ENCODE peak calls at places on chromosomes 12 and 14, in nine cellular contexts. One of them, this sample, is unnamed.

GRCh38 chr12:124279846-124280360 is 15.0 kb upstream of the RFLNA start:
- DNase-seq in HCEC 1CT: no peak
- DNase-seq in activated CD4-positive, alpha-beta T cell treated with anti-CD3 and anti-CD28 coated beads, Interleukin-2, amount 50 U/mL, for 1 hour: no peak
- DNase-seq in mesothelial cell of epicardium: no peak
- DNase-seq in CD4-positive, CD25-positive, alpha-beta regulatory T cell: no peak
- DNase-seq in KG1: no peak
- DNase-seq in NCI-H460: no peak
- DNase-seq in A673: no peak
- DNase-seq in cardiac fibroblast: peak; percentile 36
- DNase-seq in this sample: no peak

GRCh38 chr12:103800252-103800771 is 40.7 kb downstream of the NT5DC3 start:
- DNase-seq in NCI-H460: no peak
- DNase-seq in HCEC 1CT: no peak
- DNase-seq in KG1: no peak
- DNase-seq in activated CD4-positive, alpha-beta T cell treated with anti-CD3 and anti-CD28 coated beads, Interleukin-2, amount 50 U/mL, for 1 hour: no peak
- DNase-seq in A673: peak; percentile 84
- DNase-seq in mesothelial cell of epicardium: no peak
- DNase-seq in cardiac fibroblast: peak; percentile 86
- DNase-seq in CD4-positive, CD25-positive, alpha-beta regulatory T cell: no peak
- DNase-seq in this sample: no peak

GRCh38 chr14:88364710-88365413 is 20.6 kb upstream of the SPATA7 start:
- DNase-seq in KG1: no peak
- DNase-seq in cardiac fibroblast: no peak
- DNase-seq in CD4-positive, CD25-positive, alpha-beta regulatory T cell: no peak
- DNase-seq in A673: no peak
- DNase-seq in HCEC 1CT: no peak
- DNase-seq in mesothelial cell of epicardium: no peak
- DNase-seq in NCI-H460: no peak
- DNase-seq in activated CD4-positive, alpha-beta T cell treated with anti-CD3 and anti-CD28 coated beads, Interleukin-2, amount 50 U/mL, for 1 hour: no peak
- DNase-seq in this sample: no peak

GRCh38 chr14:52013984-52014600 is 24.7 kb downstream of the RTRAF start:
- DNase-seq in KG1: no peak
- DNase-seq in NCI-H460: no peak
- DNase-seq in CD4-positive, CD25-positive, alpha-beta regulatory T cell: no peak
- DNase-seq in A673: peak; percentile 49
- DNase-seq in activated CD4-positive, alpha-beta T cell treated with anti-CD3 and anti-CD28 coated beads, Interleukin-2, amount 50 U/mL, for 1 hour: no peak
- DNase-seq in mesothelial cell of epicardium: no peak
- DNase-seq in HCEC 1CT: no peak
- DNase-seq in cardiac fibroblast: no peak
- DNase-seq in this sample: no peak

GRCh38 chr12:112007945-112008344 is 5.0 kb downstream of the TMEM116 start:
- DNase-seq in activated CD4-positive, alpha-beta T cell treated with anti-CD3 and anti-CD28 coated beads, Interleukin-2, amount 50 U/mL, for 1 hour: no peak
- DNase-seq in KG1: no peak
- DNase-seq in A673: no peak
- DNase-seq in mesothelial cell of epicardium: no peak
- DNase-seq in NCI-H460: no peak
- DNase-seq in HCEC 1CT: no peak
- DNase-seq in cardiac fibroblast: no peak
- DNase-seq in CD4-positive, CD25-positive, alpha-beta regulatory T cell: no peak
- DNase-seq in this sample: no peak

GRCh38 chr12:59736786-59737185 is 141.0 kb downstream of the SLC16A7 start:
- DNase-seq in activated CD4-positive, alpha-beta T cell treated with anti-CD3 and anti-CD28 coated beads, Interleukin-2, amount 50 U/mL, for 1 hour: no peak
- DNase-seq in HCEC 1CT: peak; percentile 92
- DNase-seq in mesothelial cell of epicardium: no peak
- DNase-seq in cardiac fibroblast: peak; percentile 58
- DNase-seq in KG1: no peak
- DNase-seq in CD4-positive, CD25-positive, alpha-beta regulatory T cell: no peak
- DNase-seq in NCI-H460: peak; percentile 7
- DNase-seq in A673: peak; percentile 4
- DNase-seq in this sample: peak; percentile 10

GRCh38 chr14:68283378-68284123 is 464.0 kb downstream of the RAD51B start:
- DNase-seq in A673: no peak
- DNase-seq in mesothelial cell of epicardium: no peak
- DNase-seq in CD4-positive, CD25-positive, alpha-beta regulatory T cell: peak; percentile 16
- DNase-seq in HCEC 1CT: no peak
- DNase-seq in activated CD4-positive, alpha-beta T cell treated with anti-CD3 and anti-CD28 coated beads, Interleukin-2, amount 50 U/mL, for 1 hour: peak; percentile 58
- DNase-seq in NCI-H460: no peak
- DNase-seq in KG1: no peak
- DNase-seq in cardiac fibroblast: no peak
- DNase-seq in this sample: no peak

GRCh38 chr14:50395448-50395847 is 1.2 kb downstream of the CDKL1 start:
- DNase-seq in CD4-positive, CD25-positive, alpha-beta regulatory T cell: no peak
- DNase-seq in A673: peak; percentile 7
- DNase-seq in HCEC 1CT: peak; percentile 7
- DNase-seq in activated CD4-positive, alpha-beta T cell treated with anti-CD3 and anti-CD28 coated beads, Interleukin-2, amount 50 U/mL, for 1 hour: no peak
- DNase-seq in NCI-H460: no peak
- DNase-seq in KG1: no peak
- DNase-seq in mesothelial cell of epicardium: no peak
- DNase-seq in cardiac fibroblast: no peak
- DNase-seq in this sample: no peak

GRCh38 chr12:33581613-33582122 is 142.0 kb upstream of the SYT10 start:
- DNase-seq in KG1: no peak
- DNase-seq in mesothelial cell of epicardium: no peak
- DNase-seq in activated CD4-positive, alpha-beta T cell treated with anti-CD3 and anti-CD28 coated beads, Interleukin-2, amount 50 U/mL, for 1 hour: no peak
- DNase-seq in HCEC 1CT: no peak
- DNase-seq in CD4-positive, CD25-positive, alpha-beta regulatory T cell: no peak
- DNase-seq in cardiac fibroblast: no peak
- DNase-seq in A673: no peak
- DNase-seq in NCI-H460: no peak
- DNase-seq in this sample: no peak

GRCh38 chr14:67187826-67188225 is 1.4 kb upstream of the GARIN2 start:
- DNase-seq in HCEC 1CT: peak; percentile 58
- DNase-seq in KG1: no peak
- DNase-seq in mesothelial cell of epicardium: no peak
- DNase-seq in A673: no peak
- DNase-seq in activated CD4-positive, alpha-beta T cell treated with anti-CD3 and anti-CD28 coated beads, Interleukin-2, amount 50 U/mL, for 1 hour: no peak
- DNase-seq in CD4-positive, CD25-positive, alpha-beta regulatory T cell: no peak
- DNase-seq in cardiac fibroblast: peak; percentile 32
- DNase-seq in NCI-H460: no peak
- DNase-seq in this sample: peak; percentile 94

GRCh38 chr12:121441555-121441954 is 41.6 kb downstream of the RNF34 start:
- DNase-seq in NCI-H460: no peak
- DNase-seq in HCEC 1CT: no peak
- DNase-seq in CD4-positive, CD25-positive, alpha-beta regulatory T cell: no peak
- DNase-seq in A673: peak; percentile 28
- DNase-seq in mesothelial cell of epicardium: no peak
- DNase-seq in KG1: no peak
- DNase-seq in activated CD4-positive, alpha-beta T cell treated with anti-CD3 and anti-CD28 coated beads, Interleukin-2, amount 50 U/mL, for 1 hour: no peak
- DNase-seq in cardiac fibroblast: no peak
- DNase-seq in this sample: no peak

GRCh38 chr12:50506753-50507473 is 2.1 kb downstream of the DIP2B start:
- DNase-seq in mesothelial cell of epicardium: no peak
- DNase-seq in A673: no peak
- DNase-seq in HCEC 1CT: no peak
- DNase-seq in activated CD4-positive, alpha-beta T cell treated with anti-CD3 and anti-CD28 coated beads, Interleukin-2, amount 50 U/mL, for 1 hour: no peak
- DNase-seq in cardiac fibroblast: peak; percentile 43
- DNase-seq in CD4-positive, CD25-positive, alpha-beta regulatory T cell: no peak
- DNase-seq in KG1: no peak
- DNase-seq in NCI-H460: no peak
- DNase-seq in this sample: no peak

GRCh38 chr12:108547633-108548172 is 13.3 kb downstream of the SART3 start:
- DNase-seq in CD4-positive, CD25-positive, alpha-beta regulatory T cell: no peak
- DNase-seq in HCEC 1CT: no peak
- DNase-seq in cardiac fibroblast: no peak
- DNase-seq in NCI-H460: no peak
- DNase-seq in activated CD4-positive, alpha-beta T cell treated with anti-CD3 and anti-CD28 coated beads, Interleukin-2, amount 50 U/mL, for 1 hour: no peak
- DNase-seq in A673: no peak
- DNase-seq in KG1: no peak
- DNase-seq in mesothelial cell of epicardium: no peak
- DNase-seq in this sample: no peak

GRCh38 chr14:69693145-69693544 is 73.8 kb upstream of the SRSF5 start:
- DNase-seq in NCI-H460: no peak
- DNase-seq in CD4-positive, CD25-positive, alpha-beta regulatory T cell: no peak
- DNase-seq in HCEC 1CT: no peak
- DNase-seq in cardiac fibroblast: peak; percentile 62
- DNase-seq in mesothelial cell of epicardium: no peak
- DNase-seq in KG1: no peak
- DNase-seq in activated CD4-positive, alpha-beta T cell treated with anti-CD3 and anti-CD28 coated beads, Interleukin-2, amount 50 U/mL, for 1 hour: no peak
- DNase-seq in A673: no peak
- DNase-seq in this sample: no peak

GRCh38 chr12:104637616-104638015 is 180.9 kb downstream of the CHST11 start:
- DNase-seq in activated CD4-positive, alpha-beta T cell treated with anti-CD3 and anti-CD28 coated beads, Interleukin-2, amount 50 U/mL, for 1 hour: no peak
- DNase-seq in CD4-positive, CD25-positive, alpha-beta regulatory T cell: no peak
- DNase-seq in HCEC 1CT: no peak
- DNase-seq in cardiac fibroblast: no peak
- DNase-seq in NCI-H460: no peak
- DNase-seq in KG1: no peak
- DNase-seq in mesothelial cell of epicardium: no peak
- DNase-seq in A673: no peak
- DNase-seq in this sample: no peak

GRCh38 chr12:106910202-106910601 is 45.5 kb upstream of the TMEM263 start:
- DNase-seq in cardiac fibroblast: no peak
- DNase-seq in KG1: no peak
- DNase-seq in activated CD4-positive, alpha-beta T cell treated with anti-CD3 and anti-CD28 coated beads, Interleukin-2, amount 50 U/mL, for 1 hour: no peak
- DNase-seq in CD4-positive, CD25-positive, alpha-beta regulatory T cell: no peak
- DNase-seq in HCEC 1CT: no peak
- DNase-seq in A673: peak; percentile 21
- DNase-seq in mesothelial cell of epicardium: no peak
- DNase-seq in NCI-H460: no peak
- DNase-seq in this sample: no peak

GRCh38 chr14:63453443-63453936 is 89.7 kb downstream of the PPP2R5E start:
- DNase-seq in mesothelial cell of epicardium: no peak
- DNase-seq in activated CD4-positive, alpha-beta T cell treated with anti-CD3 and anti-CD28 coated beads, Interleukin-2, amount 50 U/mL, for 1 hour: no peak
- DNase-seq in NCI-H460: no peak
- DNase-seq in CD4-positive, CD25-positive, alpha-beta regulatory T cell: no peak
- DNase-seq in HCEC 1CT: no peak
- DNase-seq in KG1: no peak
- DNase-seq in cardiac fibroblast: peak; percentile 21
- DNase-seq in A673: no peak
- DNase-seq in this sample: no peak